ENCODE peak calls at places on chromosomes 13 and 19, in four cellular contexts. K, G, Y and L are unnamed samples.
A peak's percentile ranks its signal among the peaks of the same experiment; 100 is the strongest.

GRCh38 chr13:34174671-34175145 is 356.8 kb downstream of the RFC3 start:
- DNase-seq in G (no peak), Y (no peak), K (no peak), L (no peak)

GRCh38 chr13:51501592-51502205 is 48.9 kb upstream of the INTS6 start:
- DNase-seq in G (no peak), Y (no peak), K (no peak), L (no peak)

GRCh38 chr19:37505958-37506386 is 767 bp upstream of the ZNF793 start:
- DNase-seq in K (peak; percentile 1), G (no peak), Y (no peak), L (no peak)

GRCh38 chr13:26324867-26325266 is 70.9 kb downstream of the CDK8 start:
- DNase-seq in Y (no peak), K (no peak), G (no peak), L (no peak)

GRCh38 chr13:70668293-70668692 is 560.0 kb upstream of the KLHL1 start:
- DNase-seq in K (no peak), Y (peak; percentile 61), G (no peak), L (no peak)

GRCh38 chr19:31261651-31262331 is 87.4 kb downstream of the TSHZ3 start:
- DNase-seq in K (no peak), Y (no peak), G (no peak), L (no peak)

GRCh38 chr19:8412783-8413592 is at the start of gene MARCHF2:
- DNase-seq in Y (peak; percentile 99), G (peak; percentile 98), K (peak; percentile 95), L (peak; percentile 93)

GRCh38 chr19:41356984-41357739 is 3.4 kb upstream of the TGFB1 start:
- DNase-seq in Y (no peak), K (no peak), G (no peak), L (peak; percentile 31)

GRCh38 chr13:112714772-112715569 is 25.1 kb downstream of the ATP11A start:
- DNase-seq in Y (no peak), G (peak; percentile 23), K (no peak), L (no peak)

GRCh38 chr19:58395220-58395978 is at the start of gene RNF225:
- DNase-seq in K (no peak), G (no peak), Y (no peak), L (no peak)

GRCh38 chr13:59946924-59947323 is 216.8 kb downstream of the DIAPH3 start:
- DNase-seq in Y (no peak), K (no peak), G (no peak), L (no peak)

GRCh38 chr19:35207391-35207871 is 21.1 kb downstream of the FAM187B start:
- DNase-seq in G (no peak), Y (no peak), K (peak; percentile 45), L (peak; percentile 45)

GRCh38 chr19:57056972-57057371 is 62.8 kb upstream of the USP29 start:
- DNase-seq in G (peak; percentile 73), Y (no peak), K (no peak), L (no peak)

GRCh38 chr13:98273067-98273823 is 96.2 kb upstream of the RNF113B start:
- DNase-seq in K (no peak), G (no peak), Y (no peak), L (no peak)

GRCh38 chr13:79745141-79745540 is 264.2 kb downstream of the NDFIP2 start:
- DNase-seq in K (no peak), G (no peak), Y (no peak), L (no peak)

GRCh38 chr13:33053397-33054066 is 37.3 kb downstream of the KL start:
- DNase-seq in G (no peak), K (no peak), Y (no peak), L (no peak)

GRCh38 chr19:50387176-50387867 is 3.2 kb downstream of the POLD1 start:
- DNase-seq in Y (no peak), G (no peak), K (no peak), L (no peak)

GRCh38 chr19:5850743-5851293 is 431 bp downstream of the FUT3 start:
- DNase-seq in Y (no peak), K (no peak), G (no peak), L (no peak)

DNA sequence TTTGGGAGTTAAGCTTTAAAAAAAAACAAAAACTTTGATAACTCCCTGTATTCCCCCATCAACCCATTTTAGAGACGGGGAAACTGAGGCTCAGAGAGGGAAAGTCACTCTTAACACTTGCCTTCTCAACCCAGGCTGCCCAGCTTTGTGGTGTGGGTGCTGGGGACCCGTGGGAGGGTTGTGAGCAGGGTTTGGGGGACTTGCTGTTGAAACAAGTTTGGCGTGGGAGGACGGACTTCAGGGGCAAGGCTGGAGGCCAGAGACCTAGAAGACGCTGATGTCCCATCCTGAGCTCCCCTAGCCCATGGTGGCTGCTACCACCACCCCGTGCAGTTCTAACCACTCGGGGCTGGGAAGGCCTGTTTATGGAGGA is 747 bp upstream of the CACTIN start:
- DNase-seq in G (no peak), Y (peak; percentile 12), K (no peak), L (no peak)
- H3K4me3 ChIP-seq in G (peak overlapping the region; percentile 89), Y (no peak overlapping the region), K (peak overlapping the region; percentile 76), L (peak overlapping the region; percentile 51)

DNA sequence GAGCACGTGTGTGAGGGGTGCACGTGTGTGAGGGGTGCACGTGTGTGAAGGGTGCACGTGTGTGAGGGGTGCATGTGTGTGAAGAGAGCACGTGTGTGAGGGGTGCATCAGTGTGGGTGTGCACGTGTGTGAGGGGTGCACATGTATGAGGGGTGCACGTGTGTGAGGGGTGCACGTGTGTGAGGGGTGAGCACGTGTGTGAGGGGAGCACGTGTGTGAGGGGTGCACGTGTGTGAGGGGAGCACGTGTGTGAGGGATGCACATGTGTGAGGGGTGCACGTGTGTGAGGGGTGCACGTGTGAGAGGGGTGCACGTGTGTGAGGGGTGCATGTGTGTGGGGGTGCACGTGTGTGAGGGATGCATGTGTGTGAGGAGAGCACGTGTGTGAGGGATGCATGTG is 15.7 kb downstream of the RASA3 start:
- DNase-seq in K (no peak), Y (no peak), G (no peak), L (no peak)
- H3K4me1 ChIP-seq in K (peaks cover 83% of the 10 kb centered on the region), Y (peaks cover 36% of the 10 kb centered on the region), G (peaks cover 19% of the 10 kb centered on the region), L (peaks cover 74% of the 10 kb centered on the region)

GRCh38 chr19:2168619-2169424 is 5.1 kb downstream of the DOT1L start:
- DNase-seq in Y (peak; percentile 93), K (no peak), G (peak; percentile 99), L (peak; percentile 44)
- H3K27ac ChIP-seq in Y (peak overlapping the region; percentile 54), K (peak overlapping the region; percentile 14), G (peak overlapping the region; percentile 93), L (peak overlapping the region; percentile 75)

GRCh38 chr19:2425622-2426581 is 1.5 kb downstream of the TIMM13 start:
- DNase-seq in Y (no peak), K (no peak), G (no peak), L (no peak)

GRCh38 chr19:2421581-2422306 is 5.6 kb downstream of the TIMM13 start:
- DNase-seq in G (no peak), K (no peak), Y (no peak), L (no peak)

GRCh38 chr19:2424686-2425621 is 2.4 kb downstream of the TIMM13 start:
- DNase-seq in Y (peak; percentile 85), G (peak; percentile 64), K (no peak), L (no peak)

GRCh38 chr19:2422951-2423880 is 4.2 kb downstream of the TIMM13 start:
- DNase-seq in G (no peak), Y (no peak), K (no peak), L (no peak)

DNA sequence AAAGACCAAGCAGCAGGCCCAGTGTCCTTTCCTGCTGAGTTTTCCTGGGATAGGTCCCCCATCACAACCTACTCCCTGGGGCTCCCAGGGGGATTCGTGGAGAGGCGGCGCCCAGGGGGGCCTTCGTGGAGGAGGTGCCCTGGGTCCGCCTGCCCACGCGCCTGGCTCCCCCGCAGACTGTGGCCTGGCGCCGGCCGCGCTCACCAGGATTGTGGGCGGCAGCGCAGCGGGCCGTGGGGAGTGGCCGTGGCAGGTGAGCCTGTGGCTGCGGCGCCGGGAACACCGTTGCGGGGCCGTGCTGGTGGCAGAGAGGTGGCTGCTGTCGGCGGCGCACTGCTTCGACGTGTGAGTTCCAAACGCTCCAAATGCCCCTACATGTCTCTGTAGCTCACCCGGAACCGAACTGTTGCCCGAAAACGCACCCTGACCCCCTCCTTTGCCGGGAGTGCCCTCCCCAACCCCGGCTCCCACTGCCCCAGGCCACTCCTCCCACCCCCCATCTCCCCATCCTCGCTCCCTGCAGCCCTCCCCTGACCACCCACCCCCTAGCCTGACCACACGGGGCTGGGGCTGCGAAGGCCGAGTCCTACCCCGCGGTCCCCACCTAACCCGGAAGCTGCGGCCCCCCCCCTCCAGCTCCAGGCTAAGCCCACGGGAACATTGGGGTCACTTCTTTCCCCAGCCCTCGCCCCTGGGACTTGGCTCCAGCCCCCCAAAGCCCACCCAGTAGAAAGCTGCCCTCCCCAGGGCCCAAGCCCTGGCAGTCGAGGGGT is 3.3 kb downstream of the TIMM13 start:
- DNase-seq in G (no peak), Y (no peak), K (no peak), L (no peak)
- H3K4me3 ChIP-seq in G (no peak overlapping the region), Y (peak overlapping the region; percentile 52), K (no peak overlapping the region), L (no peak overlapping the region)

GRCh38 chr19:46862974-46863632 is 2.3 kb downstream of the ARHGAP35 start:
- DNase-seq in G (no peak), Y (no peak), K (no peak), L (no peak)

GRCh38 chr19:46863818-46864629 is 3.2 kb downstream of the ARHGAP35 start:
- DNase-seq in G (no peak), Y (peak; percentile 82), K (no peak), L (no peak)

GRCh38 chr19:46862504-46862835 is 1.7 kb downstream of the ARHGAP35 start:
- DNase-seq in K (no peak), Y (no peak), G (no peak), L (no peak)

GRCh38 chr19:46868444-46868843 is 7.6 kb downstream of the ARHGAP35 start:
- DNase-seq in G (no peak), K (no peak), Y (no peak), L (no peak)

GRCh38 chr19:46866407-46867132 is 5.8 kb downstream of the ARHGAP35 start:
- DNase-seq in Y (no peak), G (no peak), K (no peak), L (no peak)
- H3K4me1 ChIP-seq in Y (peaks cover 38% of the 10 kb centered on the region), G (peaks cover 48% of the 10 kb centered on the region), K (peaks cover 75% of the 10 kb centered on the region), L (peaks cover 48% of the 10 kb centered on the region)